ENCODE peak calls at places on chromosome X, in five cellular contexts. One of them, this sample, is unnamed.

GRCh38 chrX:136210806-136211205 is 40.4 kb downstream of the MAP7D3 start:
- DNase-seq in brain microvascular endothelial cell: no peak
- DNase-seq in right atrium auricular region: no peak
- DNase-seq in SK-N-SH: no peak
- DNase-seq in mammary epithelial cell: no peak
- DNase-seq in this sample: no peak

GRCh38 chrX:355329-356050 is 31.2 kb downstream of the PPP2R3B start:
- DNase-seq in brain microvascular endothelial cell: no peak
- DNase-seq in right atrium auricular region: no peak
- DNase-seq in SK-N-SH: no peak
- DNase-seq in mammary epithelial cell: no peak
- DNase-seq in this sample: no peak

GRCh38 chrX:144918936-144919335 is 328.4 kb upstream of the SPANXN1 start:
- DNase-seq in brain microvascular endothelial cell: peak
- DNase-seq in right atrium auricular region: no peak
- DNase-seq in SK-N-SH: no peak
- DNase-seq in mammary epithelial cell: peak
- DNase-seq in this sample: no peak

GRCh38 chrX:31962256-31962655 is 890.4 kb upstream of the FTHL17 start:
- DNase-seq in mammary epithelial cell: no peak
- DNase-seq in right atrium auricular region: no peak
- DNase-seq in brain microvascular endothelial cell: no peak
- DNase-seq in SK-N-SH: no peak
- DNase-seq in this sample: no peak

GRCh38 chrX:21959362-21960051 is 19.0 kb downstream of the SMS start:
- DNase-seq in mammary epithelial cell: no peak
- DNase-seq in SK-N-SH: no peak
- DNase-seq in brain microvascular endothelial cell: no peak
- DNase-seq in right atrium auricular region: no peak
- DNase-seq in this sample: no peak

GRCh38 chrX:9164535-9165425 is 130.9 kb upstream of the FAM9B start:
- DNase-seq in SK-N-SH: no peak
- DNase-seq in right atrium auricular region: no peak
- DNase-seq in brain microvascular endothelial cell: no peak
- DNase-seq in mammary epithelial cell: peak
- DNase-seq in this sample: no peak

GRCh38 chrX:7927259-7928167 is at the start of gene PNPLA4:
- DNase-seq in SK-N-SH: peak
- DNase-seq in brain microvascular endothelial cell: peak
- DNase-seq in mammary epithelial cell: peak
- DNase-seq in right atrium auricular region: peak
- DNase-seq in this sample: peak

GRCh38 chrX:16839852-16840460 is 30.2 kb downstream of the RBBP7 start:
- DNase-seq in right atrium auricular region: no peak
- DNase-seq in SK-N-SH: no peak
- DNase-seq in brain microvascular endothelial cell: peak
- DNase-seq in mammary epithelial cell: peak
- DNase-seq in this sample: peak

GRCh38 chrX:117985241-117985640 is 131.4 kb downstream of the KLHL13 start:
- DNase-seq in right atrium auricular region: no peak
- DNase-seq in mammary epithelial cell: no peak
- DNase-seq in SK-N-SH: peak
- DNase-seq in brain microvascular endothelial cell: no peak
- DNase-seq in this sample: no peak

GRCh38 chrX:27598312-27598711 is 8.2 kb downstream of the DCAF8L2 start:
- DNase-seq in right atrium auricular region: no peak
- DNase-seq in brain microvascular endothelial cell: peak
- DNase-seq in SK-N-SH: no peak
- DNase-seq in mammary epithelial cell: peak
- DNase-seq in this sample: no peak

GRCh38 chrX:11257711-11258110 is 35.5 kb upstream of the AMELX start:
- DNase-seq in brain microvascular endothelial cell: no peak
- DNase-seq in SK-N-SH: no peak
- DNase-seq in mammary epithelial cell: no peak
- DNase-seq in right atrium auricular region: no peak
- DNase-seq in this sample: no peak

GRCh38 chrX:11143931-11144678 is 33.0 kb downstream of the HCCS start:
- DNase-seq in SK-N-SH: peak
- DNase-seq in mammary epithelial cell: peak
- DNase-seq in right atrium auricular region: peak
- DNase-seq in brain microvascular endothelial cell: peak
- DNase-seq in this sample: peak

GRCh38 chrX:101708180-101708579 is 48.5 kb upstream of the ARMCX2 start:
- DNase-seq in SK-N-SH: no peak
- DNase-seq in right atrium auricular region: no peak
- DNase-seq in mammary epithelial cell: no peak
- DNase-seq in brain microvascular endothelial cell: no peak
- DNase-seq in this sample: no peak

GRCh38 chrX:9133426-9133825 is 99.5 kb upstream of the FAM9B start:
- DNase-seq in brain microvascular endothelial cell: peak
- DNase-seq in right atrium auricular region: no peak
- DNase-seq in SK-N-SH: no peak
- DNase-seq in mammary epithelial cell: no peak
- DNase-seq in this sample: no peak

GRCh38 chrX:119391279-119391678 is 7.9 kb upstream of the SLC25A43 start:
- DNase-seq in right atrium auricular region: no peak
- DNase-seq in SK-N-SH: peak
- DNase-seq in mammary epithelial cell: peak
- DNase-seq in brain microvascular endothelial cell: peak
- DNase-seq in this sample: no peak

GRCh38 chrX:103439161-103439560 is 62.8 kb downstream of the BEX3 start:
- DNase-seq in mammary epithelial cell: no peak
- DNase-seq in right atrium auricular region: no peak
- DNase-seq in SK-N-SH: no peak
- DNase-seq in brain microvascular endothelial cell: no peak
- DNase-seq in this sample: no peak

GRCh38 chrX:21725916-21726315 is 32.0 kb downstream of the SMPX start:
- DNase-seq in right atrium auricular region: no peak
- DNase-seq in brain microvascular endothelial cell: no peak
- DNase-seq in mammary epithelial cell: no peak
- DNase-seq in SK-N-SH: no peak
- DNase-seq in this sample: no peak

GRCh38 chrX:64093761-64094160 is 111.7 kb downstream of the AMER1 start:
- DNase-seq in mammary epithelial cell: no peak
- DNase-seq in SK-N-SH: peak
- DNase-seq in right atrium auricular region: no peak
- DNase-seq in brain microvascular endothelial cell: peak
- DNase-seq in this sample: no peak

GRCh38 chrX:3581609-3582108 is 131.8 kb downstream of the PRKX start:
- DNase-seq in right atrium auricular region: no peak
- DNase-seq in SK-N-SH: no peak
- DNase-seq in mammary epithelial cell: no peak
- DNase-seq in brain microvascular endothelial cell: no peak
- DNase-seq in this sample: no peak

GRCh38 chrX:70769659-70770232 is 138.8 kb downstream of the TEX11 start:
- DNase-seq in brain microvascular endothelial cell: no peak
- DNase-seq in right atrium auricular region: no peak
- DNase-seq in mammary epithelial cell: no peak
- DNase-seq in SK-N-SH: peak
- DNase-seq in this sample: peak

GRCh38 chrX:10049246-10049645 is 82.1 kb downstream of the CLDN34 start:
- DNase-seq in SK-N-SH: no peak
- DNase-seq in brain microvascular endothelial cell: no peak
- DNase-seq in mammary epithelial cell: no peak
- DNase-seq in right atrium auricular region: no peak
- DNase-seq in this sample: no peak

GRCh38 chrX:47366051-47366722 is 4.2 kb upstream of the ZNF157 start:
- DNase-seq in brain microvascular endothelial cell: peak
- DNase-seq in mammary epithelial cell: peak
- DNase-seq in right atrium auricular region: peak
- DNase-seq in SK-N-SH: peak
- DNase-seq in this sample: peak

GRCh38 chrX:103831803-103832544 is at the start of gene RAB9B:
- DNase-seq in SK-N-SH: peak
- DNase-seq in brain microvascular endothelial cell: peak
- DNase-seq in mammary epithelial cell: peak
- DNase-seq in right atrium auricular region: peak
- DNase-seq in this sample: peak

GRCh38 chrX:46279925-46280313 is 265.3 kb downstream of the ZNF674 start:
- DNase-seq in mammary epithelial cell: peak
- DNase-seq in right atrium auricular region: no peak
- DNase-seq in SK-N-SH: no peak
- DNase-seq in brain microvascular endothelial cell: no peak
- DNase-seq in this sample: peak

GRCh38 chrX:124931241-124931640 is 388.4 kb upstream of the TEX13C start:
- DNase-seq in brain microvascular endothelial cell: no peak
- DNase-seq in SK-N-SH: no peak
- DNase-seq in right atrium auricular region: no peak
- DNase-seq in mammary epithelial cell: no peak
- DNase-seq in this sample: no peak

GRCh38 chrX:110944793-110945466 is 149.3 kb upstream of the CHRDL1 start:
- DNase-seq in brain microvascular endothelial cell: no peak
- DNase-seq in SK-N-SH: peak
- DNase-seq in mammary epithelial cell: peak
- DNase-seq in right atrium auricular region: no peak
- DNase-seq in this sample: no peak
- H3K27ac ChIP-seq in brain microvascular endothelial cell: no peak
- H3K27ac ChIP-seq in SK-N-SH: peak
- H3K27ac ChIP-seq in mammary epithelial cell: no peak
- H3K27ac ChIP-seq in right atrium auricular region: no peak
- H3K27ac ChIP-seq in this sample: no peak

DNA sequence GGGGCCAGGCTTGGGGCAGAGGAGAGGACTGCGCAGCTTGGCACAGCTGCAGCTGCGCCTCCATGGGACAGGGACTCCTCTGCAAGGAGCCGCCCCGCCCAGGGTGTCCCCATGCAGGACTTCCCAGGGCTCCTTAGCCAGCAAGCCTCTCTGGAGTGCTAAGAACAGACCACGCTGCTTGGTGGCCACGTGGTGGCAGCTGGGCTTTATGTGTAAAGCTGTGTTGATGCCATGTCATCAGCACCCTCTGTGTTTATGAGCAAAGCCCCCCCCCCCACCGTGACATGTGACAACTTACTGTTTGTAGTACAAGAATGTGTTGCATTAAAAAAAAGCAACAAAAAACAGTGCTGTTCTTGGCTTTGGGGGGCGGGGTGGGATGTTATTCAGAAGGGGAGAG is 40.2 kb downstream of the ATP2B3 start:
- DNase-seq in brain microvascular endothelial cell: no peak
- DNase-seq in mammary epithelial cell: no peak
- DNase-seq in SK-N-SH: no peak
- DNase-seq in right atrium auricular region: no peak
- DNase-seq in this sample: no peak
- TF ChIP-seq CTCF in brain microvascular endothelial cell: no peak
- TF ChIP-seq CTCF in mammary epithelial cell: no peak
- TF ChIP-seq CTCF in SK-N-SH: no peak
- TF ChIP-seq CTCF in right atrium auricular region: no peak
- TF ChIP-seq CTCF in this sample: no peak

DNA sequence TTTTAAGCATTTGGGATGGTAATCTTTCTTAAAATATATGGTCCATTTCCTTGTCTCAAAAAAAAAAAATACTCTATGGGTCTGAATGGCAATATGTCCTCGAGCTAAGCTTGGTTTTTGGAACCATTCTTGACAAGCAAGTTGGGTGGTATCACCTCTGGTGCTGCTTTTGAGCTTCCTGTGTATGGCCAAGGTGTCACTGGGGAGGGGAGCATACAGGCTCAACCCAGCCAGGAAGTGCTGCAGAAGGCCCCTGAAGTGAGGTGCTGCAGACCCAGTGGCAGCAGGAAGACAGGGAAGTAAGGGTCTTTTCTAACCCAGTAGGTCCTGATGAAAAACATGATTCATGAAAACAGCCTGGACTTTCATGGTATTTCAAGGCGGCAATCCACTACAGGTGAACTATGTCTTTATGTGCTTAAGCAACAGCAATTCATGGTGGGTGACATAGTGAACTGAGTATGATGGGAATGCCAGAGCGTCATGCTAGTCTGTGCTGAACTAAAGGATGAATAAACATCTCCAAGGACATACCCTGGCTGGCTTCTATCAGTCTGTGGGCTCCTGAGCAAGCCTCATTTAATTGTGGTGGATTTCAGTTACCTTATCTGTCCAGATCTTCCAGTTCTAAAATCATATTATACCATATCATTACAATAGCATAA is 15.1 kb downstream of the TRAPPC2 start:
- DNase-seq in SK-N-SH: no peak
- DNase-seq in right atrium auricular region: no peak
- DNase-seq in brain microvascular endothelial cell: peak
- DNase-seq in mammary epithelial cell: no peak
- DNase-seq in this sample: no peak
- H3K27ac ChIP-seq in SK-N-SH: no peak
- H3K27ac ChIP-seq in right atrium auricular region: no peak
- H3K27ac ChIP-seq in brain microvascular endothelial cell: no peak
- H3K27ac ChIP-seq in mammary epithelial cell: no peak
- H3K27ac ChIP-seq in this sample: no peak

GRCh38 chrX:109553862-109554261 is 17.2 kb downstream of the NXT2 start:
- DNase-seq in SK-N-SH: no peak
- DNase-seq in mammary epithelial cell: no peak
- DNase-seq in brain microvascular endothelial cell: no peak
- DNase-seq in right atrium auricular region: no peak
- DNase-seq in this sample: no peak
- TF ChIP-seq CTCF in SK-N-SH: no peak
- TF ChIP-seq CTCF in mammary epithelial cell: no peak
- TF ChIP-seq CTCF in brain microvascular endothelial cell: no peak
- TF ChIP-seq CTCF in right atrium auricular region: no peak
- TF ChIP-seq CTCF in this sample: no peak

GRCh38 chrX:50770702-50771101 is 43.3 kb downstream of the SHROOM4 start:
- DNase-seq in mammary epithelial cell: peak
- DNase-seq in right atrium auricular region: no peak
- DNase-seq in SK-N-SH: no peak
- DNase-seq in brain microvascular endothelial cell: no peak
- DNase-seq in this sample: no peak
- H3K27ac ChIP-seq in mammary epithelial cell: no peak
- H3K27ac ChIP-seq in right atrium auricular region: no peak
- H3K27ac ChIP-seq in SK-N-SH: no peak
- H3K27ac ChIP-seq in brain microvascular endothelial cell: no peak
- H3K27ac ChIP-seq in this sample: no peak

This sample was measured in RWPE1.